ENCODE peak calls at places on chromosomes 3 and 15, in five cellular contexts. B, O, V, H and W are unnamed samples.
A peak's percentile ranks its signal among the peaks of the same experiment; 100 is the strongest.

GRCh38 chr3:170057550-170057949 is 19.8 kb downstream of the GPR160 start:
- DNase-seq in B (no peak), O (peak; percentile 39), V (no peak), H (no peak), W (no peak)

GRCh38 chr3:197364410-197365071 is 66.1 kb upstream of the DLG1 start:
- DNase-seq in B (no peak), O (no peak), V (peak; percentile 97), H (no peak), W (peak; percentile 17)

GRCh38 chr3:20857636-20858035 is 671.6 kb upstream of the SGO1 start:
- DNase-seq in B (no peak), O (no peak), V (no peak), H (no peak), W (no peak)

GRCh38 chr3:72100626-72101187 is 315.8 kb upstream of the PROK2 start:
- DNase-seq in B (peak; percentile 36), O (peak; percentile 89), V (no peak), H (peak; percentile 28), W (no peak)

GRCh38 chr3:46449755-46450552 is 14.8 kb downstream of the LTF start:
- DNase-seq in B (peak; percentile 32), O (peak; percentile 67), V (no peak), H (peak; percentile 51), W (no peak)

GRCh38 chr15:64524778-64525177 is 64.4 kb downstream of the ZNF609 start:
- DNase-seq in B (no peak), O (no peak), V (peak; percentile 30), H (no peak), W (no peak)

GRCh38 chr3:195226900-195227447 is 44.0 kb downstream of the XXYLT1 start:
- DNase-seq in B (no peak), O (peak; percentile 45), V (peak; percentile 22), H (peak; percentile 31), W (peak; percentile 46)

GRCh38 chr15:55916666-55917409 is 76.6 kb downstream of the NEDD4 start:
- DNase-seq in B (no peak), O (no peak), V (no peak), H (no peak), W (no peak)

GRCh38 chr15:85742186-85742751 is 52.5 kb downstream of the KLHL25 start:
- DNase-seq in B (no peak), O (no peak), V (no peak), H (no peak), W (no peak)

GRCh38 chr3:194089357-194090177 is 46.4 kb upstream of the HES1 start:
- DNase-seq in B (peak; percentile 86), O (no peak), V (peak; percentile 71), H (peak; percentile 94), W (peak; percentile 99)

GRCh38 chr3:192187485-192188051 is 539.8 kb downstream of the FGF12 start:
- DNase-seq in B (no peak), O (no peak), V (no peak), H (no peak), W (peak; percentile 7)

GRCh38 chr3:104987859-104988258 is 378.9 kb upstream of the ALCAM start:
- DNase-seq in B (no peak), O (no peak), V (no peak), H (no peak), W (no peak)

GRCh38 chr3:14142567-14143270 is 17.9 kb downstream of the TMEM43 start:
- DNase-seq in B (no peak), O (no peak), V (no peak), H (no peak), W (no peak)

GRCh38 chr3:80244390-80244789 is 476.6 kb upstream of the ROBO1 start:
- DNase-seq in B (no peak), O (no peak), V (no peak), H (no peak), W (peak; percentile 77)

GRCh38 chr3:31106204-31106603 is 211.7 kb upstream of the GADL1 start:
- DNase-seq in B (no peak), O (no peak), V (peak; percentile 3), H (peak; percentile 36), W (no peak)

GRCh38 chr3:32296251-32297204 is 58.0 kb downstream of the CMTM8 start:
- DNase-seq in B (peak; percentile 86), O (peak; percentile 73), V (peak; percentile 47), H (peak; percentile 73), W (peak; percentile 68)

GRCh38 chr3:125168711-125169410 is 43.7 kb downstream of the SLC12A8 start:
- DNase-seq in B (no peak), O (no peak), V (no peak), H (no peak), W (no peak)

GRCh38 chr3:25339220-25339619 is 88.8 kb upstream of the RARB start:
- DNase-seq in B (no peak), O (no peak), V (no peak), H (no peak), W (no peak)

GRCh38 chr15:60184579-60184978 is 180.5 kb downstream of the FOXB1 start:
- DNase-seq in B (no peak), O (no peak), V (no peak), H (no peak), W (no peak)
- TF ChIP-seq JUN in B (no peak), O (no peak), V (no peak), H (no peak), W (no peak)

DNA sequence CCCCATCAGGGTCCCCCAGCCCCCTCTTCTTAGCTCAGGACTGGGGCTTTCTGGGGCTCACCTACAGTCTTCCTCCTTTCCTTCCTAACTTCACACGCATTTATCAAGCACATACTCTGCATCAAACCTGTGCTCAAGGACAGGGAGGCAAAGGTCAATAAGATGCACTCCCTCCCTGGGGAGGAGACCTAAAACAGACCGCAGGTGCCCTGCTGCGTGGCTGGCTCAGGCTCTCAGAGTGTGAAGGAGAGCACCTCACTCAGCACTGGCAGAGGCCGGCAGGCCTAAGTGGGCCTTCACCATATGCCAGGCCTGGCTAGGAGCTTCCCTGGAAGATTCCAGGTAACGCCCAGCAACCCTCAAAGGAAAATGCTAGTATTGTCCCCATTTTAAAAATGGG is 16.5 kb downstream of the LIPC start:
- DNase-seq in B (no peak), O (no peak), V (no peak), H (no peak), W (no peak)
- H3K27ac ChIP-seq in B (no peak overlapping the region), O (no peak overlapping the region), V (no peak overlapping the region), H (no peak overlapping the region), W (no peak overlapping the region)

GRCh38 chr15:52150043-52150825 is 37.7 kb upstream of the BCL2L10 start:
- DNase-seq in B (no peak), O (peak; percentile 20), V (no peak), H (no peak), W (no peak)
- TF ChIP-seq MAX in B (no peak), O (no peak), V (no peak), H (no peak), W (no peak)

DNA sequence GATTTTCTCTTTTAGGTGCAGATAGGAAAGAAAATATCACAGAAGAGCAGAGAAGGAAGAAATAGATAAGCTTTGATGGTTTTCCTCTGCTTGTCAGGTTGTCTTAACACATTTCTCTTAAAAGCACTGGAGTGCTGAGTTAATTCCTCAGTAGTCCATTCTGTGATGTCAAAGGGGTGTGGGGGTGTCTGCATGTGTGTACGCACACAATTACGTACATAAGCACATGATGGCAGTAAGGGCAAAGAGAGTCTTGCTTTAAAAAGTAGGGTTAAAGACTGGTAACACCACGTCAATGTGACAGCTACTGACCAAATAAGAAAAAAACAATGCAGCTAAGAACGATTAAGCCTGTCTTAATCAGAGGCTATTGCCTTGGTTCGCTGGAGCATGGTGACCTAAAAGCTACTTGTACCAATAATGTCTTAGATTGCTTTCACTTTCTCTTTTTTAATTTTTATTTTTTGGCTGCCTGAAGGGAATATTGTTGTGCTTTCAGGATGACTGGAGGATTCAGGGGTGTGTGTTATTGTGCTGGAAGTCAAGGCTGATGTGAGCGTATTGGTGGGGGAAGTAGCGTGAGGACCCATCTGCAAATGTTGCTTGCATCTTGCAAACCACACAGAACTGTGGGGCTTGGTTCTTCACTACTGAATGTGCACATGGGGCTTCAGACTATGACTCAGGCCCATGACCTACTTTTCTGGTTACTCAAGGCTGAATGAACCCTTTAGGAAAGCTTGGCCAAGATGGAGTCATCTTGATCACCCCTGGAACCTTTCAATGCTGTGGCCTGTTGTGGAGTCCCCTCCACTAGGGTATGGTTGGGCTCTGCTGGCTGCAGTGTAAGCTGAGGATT is 417.8 kb upstream of the TPM1 start:
- DNase-seq in B (no peak), O (no peak), V (no peak), H (no peak), W (no peak)
- TF ChIP-seq JUN in B (no peak), O (no peak), V (no peak), H (no peak), W (no peak)

DNA sequence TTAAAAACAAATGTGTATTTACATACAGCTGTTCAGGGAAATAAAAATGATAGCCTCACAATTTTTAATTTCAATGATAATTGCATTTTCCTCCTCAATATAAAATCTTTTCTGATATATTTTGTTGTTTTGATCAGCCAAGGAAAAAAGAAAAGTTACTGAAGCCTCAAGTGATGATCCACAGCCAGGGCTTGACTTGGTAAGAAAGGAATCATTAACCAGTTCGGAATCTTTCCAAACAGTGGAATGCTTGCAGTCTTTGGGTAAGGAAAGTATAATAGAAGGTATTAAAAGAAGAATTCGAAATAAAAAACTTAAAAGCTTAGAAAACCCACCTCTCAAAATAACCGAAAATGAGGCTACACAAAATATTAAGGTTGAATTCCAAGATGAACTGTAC is 1.0 kb downstream of the TOPAZ1 start:
- DNase-seq in B (no peak), O (no peak), V (no peak), H (no peak), W (no peak)
- H3K27ac ChIP-seq in B (no peak overlapping the region), O (no peak overlapping the region), V (no peak overlapping the region), H (no peak overlapping the region), W (no peak overlapping the region)

DNA sequence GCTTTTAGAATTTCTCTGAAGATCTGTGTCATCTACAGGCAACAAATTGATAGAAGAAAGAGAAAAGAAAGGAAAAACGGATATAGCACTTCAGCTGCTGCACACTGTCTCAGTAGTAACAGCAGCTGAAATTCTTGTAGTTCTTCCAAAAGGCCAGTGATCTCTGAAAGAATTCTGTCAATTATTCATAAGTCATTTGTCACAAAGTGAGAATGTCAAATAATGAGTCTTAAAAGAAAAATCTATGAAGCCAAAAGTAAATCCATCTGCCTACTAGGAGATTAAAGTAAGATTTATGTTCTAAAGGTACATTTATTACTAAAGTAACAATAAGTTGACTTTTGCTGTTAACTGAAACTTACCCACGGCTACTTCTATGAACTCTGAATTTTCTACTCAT is 24.6 kb downstream of the IFT80 start:
- DNase-seq in B (no peak), O (no peak), V (no peak), H (no peak), W (no peak)
- TF ChIP-seq MAX in B (no peak), O (no peak), V (no peak), H (no peak), W (no peak)